ENCODE peak calls at places on chromosomes 6 and 20, in ten cellular contexts. One of them, this sample, is unnamed.

GRCh38 chr6:7909323-7910276 is 988 bp downstream of the TXNDC5 start:
- DNase-seq in H9: peak
- DNase-seq in AG10803: peak
- DNase-seq in pancreas: peak
- DNase-seq in fibroblast of lung: peak
- DNase-seq in coronary artery: no peak
- DNase-seq in GM20000: peak
- DNase-seq in choroid plexus epithelial cell: peak
- DNase-seq in thyroid gland: peak
- DNase-seq in A549: peak
- DNase-seq in this sample: peak

GRCh38 chr20:62210496-62210855 is 9.6 kb downstream of the HRH3 start:
- DNase-seq in GM20000: no peak
- DNase-seq in thyroid gland: no peak
- DNase-seq in fibroblast of lung: no peak
- DNase-seq in H9: no peak
- DNase-seq in AG10803: no peak
- DNase-seq in A549: no peak
- DNase-seq in coronary artery: no peak
- DNase-seq in choroid plexus epithelial cell: no peak
- DNase-seq in pancreas: no peak
- DNase-seq in this sample: no peak

GRCh38 chr6:65638047-65638831 is 68.8 kb downstream of the EYS start:
- DNase-seq in coronary artery: no peak
- DNase-seq in thyroid gland: no peak
- DNase-seq in pancreas: no peak
- DNase-seq in choroid plexus epithelial cell: no peak
- DNase-seq in GM20000: no peak
- DNase-seq in AG10803: no peak
- DNase-seq in H9: peak
- DNase-seq in fibroblast of lung: peak
- DNase-seq in A549: peak
- DNase-seq in this sample: peak

GRCh38 chr6:137870744-137871247 is 3.7 kb downstream of the TNFAIP3 start:
- DNase-seq in pancreas: no peak
- DNase-seq in AG10803: no peak
- DNase-seq in GM20000: peak
- DNase-seq in fibroblast of lung: no peak
- DNase-seq in choroid plexus epithelial cell: no peak
- DNase-seq in coronary artery: no peak
- DNase-seq in H9: no peak
- DNase-seq in A549: no peak
- DNase-seq in thyroid gland: no peak
- DNase-seq in this sample: peak

GRCh38 chr20:2709205-2709981 is 16.8 kb downstream of the EBF4 start:
- DNase-seq in H9: peak
- DNase-seq in choroid plexus epithelial cell: no peak
- DNase-seq in AG10803: no peak
- DNase-seq in A549: no peak
- DNase-seq in fibroblast of lung: no peak
- DNase-seq in GM20000: no peak
- DNase-seq in thyroid gland: peak
- DNase-seq in coronary artery: peak
- DNase-seq in pancreas: no peak
- DNase-seq in this sample: no peak

GRCh38 chr20:8176276-8176675 is 44.2 kb downstream of the PLCB1 start:
- DNase-seq in pancreas: no peak
- DNase-seq in A549: no peak
- DNase-seq in fibroblast of lung: no peak
- DNase-seq in choroid plexus epithelial cell: no peak
- DNase-seq in coronary artery: no peak
- DNase-seq in GM20000: no peak
- DNase-seq in thyroid gland: no peak
- DNase-seq in H9: no peak
- DNase-seq in AG10803: no peak
- DNase-seq in this sample: no peak

GRCh38 chr20:24956001-24956761 is 7.1 kb downstream of the CST7 start:
- DNase-seq in pancreas: no peak
- DNase-seq in thyroid gland: no peak
- DNase-seq in H9: peak
- DNase-seq in GM20000: no peak
- DNase-seq in choroid plexus epithelial cell: no peak
- DNase-seq in AG10803: no peak
- DNase-seq in coronary artery: peak
- DNase-seq in A549: no peak
- DNase-seq in fibroblast of lung: no peak
- DNase-seq in this sample: no peak

GRCh38 chr20:23251779-23252178 is 98.8 kb upstream of the NXT1 start:
- DNase-seq in H9: no peak
- DNase-seq in AG10803: no peak
- DNase-seq in choroid plexus epithelial cell: no peak
- DNase-seq in GM20000: no peak
- DNase-seq in thyroid gland: no peak
- DNase-seq in coronary artery: peak
- DNase-seq in pancreas: no peak
- DNase-seq in fibroblast of lung: no peak
- DNase-seq in A549: no peak
- DNase-seq in this sample: peak

GRCh38 chr20:53597085-53597482 is 3.4 kb upstream of the ZNF217 start:
- DNase-seq in AG10803: no peak
- DNase-seq in GM20000: no peak
- DNase-seq in choroid plexus epithelial cell: peak
- DNase-seq in thyroid gland: no peak
- DNase-seq in H9: no peak
- DNase-seq in A549: no peak
- DNase-seq in fibroblast of lung: no peak
- DNase-seq in coronary artery: no peak
- DNase-seq in pancreas: no peak
- DNase-seq in this sample: no peak

GRCh38 chr20:46559685-46560440 is 9.4 kb upstream of the OCSTAMP start:
- DNase-seq in A549: no peak
- DNase-seq in GM20000: no peak
- DNase-seq in pancreas: no peak
- DNase-seq in thyroid gland: no peak
- DNase-seq in AG10803: no peak
- DNase-seq in H9: no peak
- DNase-seq in fibroblast of lung: no peak
- DNase-seq in coronary artery: no peak
- DNase-seq in choroid plexus epithelial cell: peak
- DNase-seq in this sample: no peak

GRCh38 chr6:32194388-32194787 is 1.9 kb upstream of the GPSM3 start:
- DNase-seq in AG10803: no peak
- DNase-seq in H9: no peak
- DNase-seq in GM20000: no peak
- DNase-seq in coronary artery: no peak
- DNase-seq in A549: no peak
- DNase-seq in fibroblast of lung: no peak
- DNase-seq in thyroid gland: no peak
- DNase-seq in pancreas: no peak
- DNase-seq in choroid plexus epithelial cell: no peak
- DNase-seq in this sample: no peak

DNA sequence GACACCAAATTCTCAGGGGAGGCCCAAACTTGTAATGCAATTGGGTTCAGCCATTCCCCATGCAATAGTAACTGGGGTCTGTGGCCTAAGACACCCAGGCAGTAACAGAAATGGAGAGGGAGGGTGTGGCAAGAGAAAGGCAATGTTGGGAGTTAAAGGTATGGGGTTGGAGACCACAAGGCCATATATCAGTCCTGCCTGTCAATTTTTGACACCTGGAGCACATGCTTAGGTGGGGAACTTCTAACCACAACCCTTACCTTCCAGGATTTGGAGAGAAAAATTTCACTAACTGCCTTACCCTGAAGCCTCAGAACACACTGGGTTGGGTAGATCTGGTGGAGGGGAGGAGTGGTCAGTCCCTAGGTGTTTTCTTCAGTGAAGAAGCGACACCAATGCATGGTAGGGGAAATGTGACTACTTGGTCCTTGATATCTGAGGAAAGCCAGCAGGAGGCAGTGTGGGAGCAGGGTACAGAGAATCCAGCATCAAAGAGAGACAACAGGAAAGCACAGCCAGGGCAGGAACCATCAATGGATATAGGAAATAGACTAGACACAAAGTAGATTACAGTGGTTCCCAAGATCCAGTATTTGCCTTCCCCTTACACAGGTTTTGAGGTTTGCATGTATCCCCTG is 6.8 kb upstream of the USP49 start:
- DNase-seq in AG10803: no peak
- DNase-seq in pancreas: no peak
- DNase-seq in coronary artery: no peak
- DNase-seq in A549: peak
- DNase-seq in thyroid gland: peak
- DNase-seq in choroid plexus epithelial cell: peak
- DNase-seq in H9: peak
- DNase-seq in fibroblast of lung: peak
- DNase-seq in GM20000: peak
- DNase-seq in this sample: peak
- TF ChIP-seq CTCF in AG10803: peak
- TF ChIP-seq CTCF in pancreas: no peak
- TF ChIP-seq CTCF in coronary artery: no peak
- TF ChIP-seq CTCF in A549: peak
- TF ChIP-seq CTCF in thyroid gland: peak
- TF ChIP-seq CTCF in choroid plexus epithelial cell: peak
- TF ChIP-seq CTCF in H9: peak
- TF ChIP-seq CTCF in fibroblast of lung: no peak
- TF ChIP-seq CTCF in GM20000: peak
- TF ChIP-seq CTCF in this sample: peak

DNA sequence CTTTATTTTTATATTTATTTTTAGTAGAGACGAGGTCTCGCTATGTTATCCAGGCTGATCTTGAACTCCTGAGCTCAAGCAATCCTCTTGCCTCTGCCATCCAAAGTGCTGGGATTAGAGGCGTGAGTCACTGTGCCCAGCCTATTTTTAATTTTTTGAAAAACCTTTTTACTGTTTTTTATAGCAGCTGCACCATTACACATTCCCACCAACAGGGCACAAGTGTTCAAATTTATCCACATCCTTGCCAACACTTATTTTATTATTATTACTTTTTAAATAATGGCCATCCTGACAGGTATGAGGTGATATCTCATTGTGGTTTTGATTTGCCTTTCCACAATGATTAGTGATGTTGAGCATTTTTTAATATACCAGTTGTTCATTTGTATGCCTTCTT is 42.5 kb downstream of the PACSIN1 start:
- DNase-seq in coronary artery: no peak
- DNase-seq in choroid plexus epithelial cell: no peak
- DNase-seq in thyroid gland: no peak
- DNase-seq in pancreas: no peak
- DNase-seq in H9: no peak
- DNase-seq in GM20000: no peak
- DNase-seq in A549: no peak
- DNase-seq in fibroblast of lung: no peak
- DNase-seq in AG10803: no peak
- DNase-seq in this sample: no peak
- TF ChIP-seq CTCF in coronary artery: no peak
- TF ChIP-seq CTCF in choroid plexus epithelial cell: peak
- TF ChIP-seq CTCF in thyroid gland: no peak
- TF ChIP-seq CTCF in pancreas: no peak
- TF ChIP-seq CTCF in H9: peak
- TF ChIP-seq CTCF in GM20000: no peak
- TF ChIP-seq CTCF in A549: no peak
- TF ChIP-seq CTCF in fibroblast of lung: no peak
- TF ChIP-seq CTCF in AG10803: no peak
- TF ChIP-seq CTCF in this sample: no peak

DNA sequence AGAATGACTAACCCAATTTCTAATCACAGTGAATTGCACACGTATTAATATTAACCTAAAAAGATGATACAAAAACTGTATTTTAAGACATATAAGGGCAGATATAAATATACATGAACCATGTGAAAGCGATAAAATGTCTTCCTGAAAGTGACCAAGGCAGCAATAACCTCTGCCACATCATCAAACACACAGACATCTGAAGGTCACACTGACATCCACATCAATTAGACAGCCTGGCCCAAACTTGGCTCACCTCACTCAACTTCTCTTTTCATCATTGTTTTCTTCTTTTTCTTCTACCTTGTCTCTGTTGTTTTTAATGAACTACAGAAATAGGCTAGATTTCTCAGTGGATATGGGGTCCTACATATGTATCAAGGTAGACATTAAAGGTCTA is 128.5 kb downstream of the TRDN start:
- DNase-seq in A549: no peak
- DNase-seq in thyroid gland: no peak
- DNase-seq in H9: no peak
- DNase-seq in pancreas: no peak
- DNase-seq in GM20000: no peak
- DNase-seq in coronary artery: no peak
- DNase-seq in choroid plexus epithelial cell: no peak
- DNase-seq in fibroblast of lung: no peak
- DNase-seq in AG10803: no peak
- DNase-seq in this sample: no peak
- TF ChIP-seq CTCF in A549: no peak
- TF ChIP-seq CTCF in thyroid gland: no peak
- TF ChIP-seq CTCF in H9: no peak
- TF ChIP-seq CTCF in pancreas: no peak
- TF ChIP-seq CTCF in GM20000: no peak
- TF ChIP-seq CTCF in coronary artery: no peak
- TF ChIP-seq CTCF in choroid plexus epithelial cell: no peak
- TF ChIP-seq CTCF in fibroblast of lung: no peak
- TF ChIP-seq CTCF in AG10803: no peak
- TF ChIP-seq CTCF in this sample: no peak

GRCh38 chr20:51368461-51369211 is 173.9 kb downstream of the NFATC2 start:
- DNase-seq in pancreas: no peak
- DNase-seq in A549: no peak
- DNase-seq in AG10803: peak
- DNase-seq in thyroid gland: no peak
- DNase-seq in coronary artery: no peak
- DNase-seq in GM20000: no peak
- DNase-seq in fibroblast of lung: no peak
- DNase-seq in H9: no peak
- DNase-seq in choroid plexus epithelial cell: no peak
- DNase-seq in this sample: no peak
- TF ChIP-seq CTCF in pancreas: no peak
- TF ChIP-seq CTCF in A549: no peak
- TF ChIP-seq CTCF in AG10803: no peak
- TF ChIP-seq CTCF in thyroid gland: no peak
- TF ChIP-seq CTCF in coronary artery: no peak
- TF ChIP-seq CTCF in GM20000: no peak
- TF ChIP-seq CTCF in fibroblast of lung: no peak
- TF ChIP-seq CTCF in H9: no peak
- TF ChIP-seq CTCF in choroid plexus epithelial cell: no peak
- TF ChIP-seq CTCF in this sample: no peak

GRCh38 chr6:20403080-20403765 is 1.5 kb downstream of the E2F3 start:
- DNase-seq in thyroid gland: peak
- DNase-seq in choroid plexus epithelial cell: peak
- DNase-seq in pancreas: peak
- DNase-seq in AG10803: peak
- DNase-seq in coronary artery: peak
- DNase-seq in fibroblast of lung: peak
- DNase-seq in GM20000: peak
- DNase-seq in H9: peak
- DNase-seq in A549: peak
- DNase-seq in this sample: peak
- TF ChIP-seq CTCF in thyroid gland: no peak
- TF ChIP-seq CTCF in choroid plexus epithelial cell: no peak
- TF ChIP-seq CTCF in pancreas: no peak
- TF ChIP-seq CTCF in AG10803: no peak
- TF ChIP-seq CTCF in coronary artery: no peak
- TF ChIP-seq CTCF in fibroblast of lung: no peak
- TF ChIP-seq CTCF in GM20000: no peak
- TF ChIP-seq CTCF in H9: no peak
- TF ChIP-seq CTCF in A549: no peak
- TF ChIP-seq CTCF in this sample: no peak